ENCODE peak calls at places on chromosomes 11 and 22, in nine cellular contexts. M is substantia nigra; N is IMR-90; P is CD8-positive, alpha-beta T cell; A is coronary artery; Z is tibial artery; I is OCI-LY7; O is mesenchymal stem cell; L is naive thymus-derived CD4-positive, alpha-beta T cell. C is an unnamed sample.

GRCh38 chr11:46361283-46362145 is 14.3 kb downstream of the DGKZ start:
- DNase-seq in A (no peak), P (peak), L (peak), I (peak), O (peak), Z (peak), N (peak), M (no peak), C (no peak)

GRCh38 chr11:39724404-39724803 is 1735.0 kb downstream of the LRRC4C start:
- DNase-seq in I (no peak), A (no peak), O (no peak), P (no peak), Z (no peak), M (no peak), N (no peak), L (no peak), C (no peak)

GRCh38 chr22:23074451-23074850 is 4.1 kb downstream of the GNAZ start:
- DNase-seq in N (no peak), A (no peak), P (no peak), L (no peak), Z (no peak), O (no peak), I (no peak), M (no peak), C (no peak)

GRCh38 chr11:70729949-70730348 is 331.6 kb downstream of the CTTN start:
- DNase-seq in A (no peak), O (no peak), P (no peak), L (no peak), Z (no peak), I (no peak), M (no peak), N (no peak), C (peak)

GRCh38 chr11:128772814-128773213 is 78.9 kb downstream of the FLI1 start:
- DNase-seq in N (no peak), I (peak), M (no peak), L (peak), P (peak), A (no peak), Z (peak), O (no peak), C (peak)

GRCh38 chr11:58059011-58059358 is 28.2 kb downstream of the OR6Q1 start:
- DNase-seq in I (no peak), M (no peak), O (peak), P (no peak), L (no peak), A (no peak), Z (no peak), N (peak), C (no peak)

GRCh38 chr22:26476705-26477340 is 6.8 kb downstream of the HPS4 start:
- DNase-seq in I (no peak), P (no peak), A (no peak), N (peak), O (peak), L (no peak), M (no peak), Z (no peak), C (no peak)

GRCh38 chr22:38412435-38413084 is 42.4 kb downstream of the KCNJ4 start:
- DNase-seq in P (peak), O (no peak), A (no peak), N (no peak), L (peak), Z (no peak), M (no peak), I (no peak), C (no peak)

GRCh38 chr11:44955019-44955738 is 4.5 kb upstream of the TP53I11 start:
- DNase-seq in Z (peak), A (no peak), L (no peak), N (peak), M (no peak), P (no peak), I (no peak), O (peak), C (peak)
- H3K27ac ChIP-seq in Z (no peak), A (peak), L (no peak), N (peak), M (peak), P (no peak), I (no peak), O (peak), C (peak)

DNA sequence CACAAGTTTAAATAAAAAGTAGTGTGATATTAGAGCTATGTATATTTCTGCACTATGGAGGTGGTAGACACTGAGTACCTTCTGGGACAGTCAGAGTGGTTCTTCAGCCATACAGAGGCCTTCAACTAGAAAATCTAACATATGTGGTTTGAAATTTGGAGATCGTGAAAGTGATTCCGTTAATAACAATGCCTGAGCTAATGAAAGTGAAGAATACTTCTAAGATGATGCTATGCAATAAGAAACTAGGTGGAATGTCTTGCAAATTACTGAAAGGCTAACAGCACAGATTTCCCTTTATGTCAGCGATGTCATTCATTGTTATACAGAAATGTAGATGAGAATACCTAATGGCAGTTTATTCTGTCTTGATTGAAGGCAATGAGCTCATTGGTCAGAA is 1984.7 kb upstream of the RAG2 start:
- DNase-seq in P (no peak), O (no peak), L (no peak), A (no peak), I (no peak), N (no peak), Z (no peak), M (no peak), C (no peak)
- H3K27ac ChIP-seq in P (no peak), O (no peak), L (no peak), A (no peak), I (no peak), N (no peak), Z (no peak), M (no peak), C (no peak)

GRCh38 chr22:47032091-47032943 is 269.9 kb downstream of the TBC1D22A start:
- DNase-seq in O (no peak), A (no peak), L (no peak), M (no peak), N (no peak), I (no peak), P (no peak), Z (no peak), C (peak)

GRCh38 chr22:47033648-47034000 is 271.2 kb downstream of the TBC1D22A start:
- DNase-seq in N (no peak), A (no peak), Z (no peak), L (no peak), P (no peak), O (no peak), M (no peak), I (no peak), C (no peak)

GRCh38 chr22:47031628-47031915 is 269.1 kb downstream of the TBC1D22A start:
- DNase-seq in P (no peak), I (no peak), O (no peak), M (no peak), N (no peak), Z (no peak), L (no peak), A (no peak), C (no peak)

GRCh38 chr22:47034076-47034808 is 271.8 kb downstream of the TBC1D22A start:
- DNase-seq in N (no peak), M (no peak), O (no peak), A (no peak), L (no peak), I (no peak), Z (no peak), P (no peak), C (no peak)

DNA sequence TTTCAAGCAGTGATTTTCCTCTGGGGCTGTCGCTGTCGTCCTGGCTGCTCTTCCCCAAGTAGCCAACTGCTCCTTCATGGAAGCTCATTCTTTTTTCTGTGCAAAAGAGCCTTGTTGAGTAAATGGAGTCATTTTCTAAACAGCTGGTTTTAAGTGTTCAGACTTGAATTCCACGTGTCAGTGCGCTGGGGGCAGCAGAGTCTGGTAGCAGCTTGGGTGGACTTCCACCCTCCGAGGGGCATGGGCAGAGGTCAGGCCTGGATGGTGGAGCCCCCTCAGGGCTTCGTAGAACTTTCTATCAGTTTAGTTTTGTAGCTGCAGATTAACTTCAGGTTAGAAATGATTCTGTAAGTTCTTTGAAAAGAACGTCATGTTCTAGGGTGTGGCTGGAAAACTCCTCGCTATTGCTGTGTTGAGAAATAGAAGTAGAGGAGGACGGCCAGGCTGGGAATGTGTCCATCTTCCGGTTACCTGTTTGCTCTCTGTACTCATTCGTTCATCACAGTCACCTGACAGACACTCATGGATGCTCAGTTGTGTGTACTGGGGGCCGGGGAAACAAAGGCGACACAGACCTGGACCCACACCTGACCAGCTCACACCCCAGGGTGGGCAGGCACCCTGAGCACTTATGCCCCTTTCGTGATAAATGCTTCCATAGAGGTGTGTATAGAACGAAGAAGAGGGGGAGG is 270.7 kb downstream of the TBC1D22A start:
- DNase-seq in O (no peak), Z (no peak), L (no peak), N (no peak), I (no peak), P (no peak), A (no peak), M (no peak), C (peak)
- H3K27ac ChIP-seq in O (no peak), Z (no peak), L (no peak), N (no peak), I (no peak), P (no peak), A (no peak), M (no peak), C (peak)

GRCh38 chr22:29018293-29019189 is 43.1 kb downstream of the C22orf31 start:
- DNase-seq in P (no peak), I (no peak), Z (no peak), O (no peak), N (no peak), M (no peak), L (no peak), A (no peak), C (no peak)

GRCh38 chr22:29026579-29026978 is 35.1 kb downstream of the C22orf31 start:
- DNase-seq in N (no peak), Z (no peak), A (no peak), L (no peak), M (no peak), O (no peak), P (no peak), I (no peak), C (no peak)

GRCh38 chr22:29022101-29022817 is 39.4 kb downstream of the C22orf31 start:
- DNase-seq in O (no peak), P (no peak), Z (no peak), L (no peak), A (no peak), M (no peak), N (no peak), I (no peak), C (no peak)

GRCh38 chr22:29028468-29028867 is 33.2 kb downstream of the C22orf31 start:
- DNase-seq in O (peak), N (no peak), L (no peak), M (no peak), A (no peak), Z (no peak), I (no peak), P (no peak), C (no peak)

DNA sequence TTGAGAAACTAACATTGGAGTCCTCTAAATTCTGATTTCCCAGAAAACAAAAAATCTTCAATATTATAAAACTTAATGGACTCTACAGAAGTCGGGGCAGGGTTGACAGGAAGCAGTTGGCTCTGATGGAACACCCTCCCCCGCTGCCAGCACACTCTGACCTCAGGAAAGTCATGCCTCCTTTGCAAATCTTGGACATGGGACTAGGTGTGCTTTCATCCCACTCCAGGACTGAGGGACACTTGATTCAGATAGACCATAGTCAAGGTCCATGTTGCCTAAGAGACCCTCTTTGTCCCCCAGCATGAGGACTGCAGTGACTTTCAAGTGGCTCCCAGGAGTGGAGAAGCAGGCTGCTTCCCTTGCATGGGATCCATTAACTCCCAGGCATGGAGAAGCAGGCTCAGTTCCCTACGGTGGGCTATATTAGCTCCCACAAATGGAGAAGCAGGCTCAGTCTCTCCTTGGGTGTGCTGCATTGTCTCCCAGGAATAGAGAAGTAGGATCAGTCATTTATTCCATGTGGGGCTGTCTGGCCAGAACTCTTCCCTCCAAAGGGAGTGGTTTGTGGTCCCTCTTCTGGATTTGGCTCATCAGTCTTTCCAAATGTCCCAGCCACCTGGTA is 38.3 kb downstream of the C22orf31 start:
- DNase-seq in P (no peak), O (no peak), N (no peak), Z (no peak), A (no peak), I (no peak), M (no peak), L (no peak), C (no peak)
- H3K27ac ChIP-seq in P (no peak), O (peak), N (no peak), Z (no peak), A (no peak), I (no peak), M (no peak), L (no peak), C (no peak)

DNA sequence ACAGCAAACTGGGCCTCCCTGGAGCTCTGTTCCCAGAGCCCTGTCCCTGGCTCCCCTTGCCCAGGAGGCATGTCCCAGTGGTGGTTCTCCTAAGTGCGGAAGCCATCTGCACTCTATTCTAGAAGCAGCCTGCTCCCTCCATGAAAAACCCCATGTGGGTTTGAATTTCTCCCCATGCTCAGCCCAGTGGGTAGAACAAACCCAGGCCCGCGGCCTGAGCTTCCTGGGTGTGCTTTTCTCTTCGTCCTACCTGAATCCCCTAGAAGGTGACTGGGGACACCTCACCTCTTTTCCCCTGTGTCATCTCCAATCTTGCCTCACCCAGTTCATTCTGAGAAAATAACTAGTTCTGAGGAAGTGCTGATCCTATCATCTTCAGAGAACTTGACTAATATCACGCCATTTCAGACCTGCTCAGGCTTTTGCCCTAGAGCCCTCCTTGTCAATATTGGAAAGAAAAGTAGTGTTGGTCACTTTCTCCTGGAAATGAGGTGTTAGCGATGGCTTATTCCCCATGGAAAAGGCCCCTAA is 15.9 kb downstream of the IL10RA start:
- DNase-seq in A (no peak), Z (no peak), M (no peak), I (no peak), L (no peak), N (no peak), O (no peak), P (no peak), C (no peak)
- H3K27ac ChIP-seq in A (peak), Z (no peak), M (peak), I (no peak), L (peak), N (no peak), O (no peak), P (peak), C (peak)

C was measured in stomach.